ENCODE peak calls at places on chromosomes 3 and 15, in nine cellular contexts. D is RPMI7951, M is GM23248, Z is H9, O is AG08396, N is heart right ventricle, X is AG09319, E is NCI-H1092, C is DMS153. F is an unnamed sample.
A peak's percentile ranks its signal among the peaks of the same experiment; 100 is the strongest.

GRCh38 chr3:100662113-100662823 is 47.0 kb upstream of the TFG start:
- DNase-seq in D (peak; percentile 47), M (peak; percentile 45), Z (no peak), O (no peak), N (no peak), X (no peak), E (no peak), C (no peak), F (no peak)

GRCh38 chr15:48806151-48806550 is 4.7 kb downstream of the CEP152 start:
- DNase-seq in D (peak; percentile 25), M (peak; percentile 54), Z (peak; percentile 35), O (no peak), N (peak; percentile 62), X (no peak), E (peak; percentile 12), C (no peak), F (no peak)

GRCh38 chr3:134517796-134518195 is 31.9 kb downstream of the CEP63 start:
- DNase-seq in D (peak; percentile 10), M (peak; percentile 46), Z (no peak), O (peak; percentile 18), N (no peak), X (no peak), E (no peak), C (no peak), F (no peak)

GRCh38 chr3:127275287-127275781 is 12.5 kb downstream of the PRR20G start:
- DNase-seq in D (peak; percentile 88), M (peak; percentile 71), Z (no peak), O (no peak), N (no peak), X (no peak), E (no peak), C (no peak), F (no peak)

GRCh38 chr15:57696146-57696545 is 10.4 kb upstream of the POLR2M start:
- DNase-seq in D (no peak), M (no peak), Z (no peak), O (no peak), N (no peak), X (no peak), E (peak; percentile 76), C (peak; percentile 24), F (no peak)

GRCh38 chr15:69000725-69001503 is 13.6 kb upstream of the NOX5 start:
- DNase-seq in D (no peak), M (no peak), Z (no peak), O (no peak), N (no peak), X (no peak), E (no peak), C (no peak), F (no peak)

GRCh38 chr3:55591893-55592292 is 104.8 kb upstream of the WNT5A start:
- DNase-seq in D (no peak), M (peak; percentile 59), Z (no peak), O (no peak), N (no peak), X (no peak), E (no peak), C (no peak), F (no peak)

GRCh38 chr3:128784228-128784627 is 58.2 kb downstream of the RAB7A start:
- DNase-seq in D (peak; percentile 20), M (no peak), Z (peak; percentile 83), O (no peak), N (peak; percentile 62), X (no peak), E (no peak), C (no peak), F (peak; percentile 25)

GRCh38 chr15:31925541-31925940 is 104.8 kb upstream of the CHRNA7 start:
- DNase-seq in D (no peak), M (no peak), Z (no peak), O (no peak), N (no peak), X (no peak), E (no peak), C (no peak), F (no peak)

GRCh38 chr15:66042624-66043023 is 173.3 kb downstream of the RAB11A start:
- DNase-seq in D (no peak), M (no peak), Z (peak; percentile 91), O (no peak), N (no peak), X (no peak), E (no peak), C (no peak), F (no peak)

GRCh38 chr15:98647026-98647773 is 1.1 kb upstream of the IGF1R start:
- DNase-seq in D (peak; percentile 49), M (peak; percentile 70), Z (peak; percentile 87), O (peak; percentile 82), N (peak; percentile 64), X (no peak), E (no peak), C (no peak), F (peak; percentile 56)

GRCh38 chr3:43346990-43347749 is 60.8 kb downstream of the SNRK start:
- DNase-seq in D (no peak), M (no peak), Z (no peak), O (no peak), N (no peak), X (no peak), E (no peak), C (no peak), F (no peak)

GRCh38 chr3:66101901-66102300 is 63.2 kb upstream of the MAGI1 start:
- DNase-seq in D (no peak), M (no peak), Z (no peak), O (no peak), N (no peak), X (no peak), E (no peak), C (no peak), F (no peak)

GRCh38 chr3:149512073-149512782 is 37.7 kb downstream of the TM4SF4 start:
- DNase-seq in D (peak; percentile 69), M (peak; percentile 80), Z (peak; percentile 79), O (peak; percentile 68), N (peak; percentile 62), X (peak; percentile 35), E (peak; percentile 27), C (peak; percentile 67), F (peak; percentile 76)

GRCh38 chr15:76335851-76336253 is 721 bp upstream of the ISL2 start:
- DNase-seq in D (peak; percentile 40), M (no peak), Z (peak; percentile 61), O (no peak), N (no peak), X (no peak), E (no peak), C (no peak), F (no peak)

GRCh38 chr15:95872366-95872771 is 458.1 kb upstream of the NR2F2 start:
- DNase-seq in D (no peak), M (peak; percentile 79), Z (no peak), O (peak; percentile 40), N (no peak), X (no peak), E (no peak), C (no peak), F (no peak)

GRCh38 chr3:150324825-150325224 is 83.3 kb upstream of the TSC22D2 start:
- DNase-seq in D (no peak), M (peak; percentile 52), Z (no peak), O (no peak), N (no peak), X (no peak), E (no peak), C (no peak), F (no peak)

GRCh38 chr15:70348581-70349344 is 251.0 kb upstream of the TLE3 start:
- DNase-seq in D (peak; percentile 82), M (peak; percentile 76), Z (no peak), O (no peak), N (no peak), X (no peak), E (peak; percentile 48), C (peak; percentile 49), F (no peak)

GRCh38 chr3:111210866-111211564 is 139.4 kb downstream of the NECTIN3 start:
- DNase-seq in D (no peak), M (no peak), Z (peak; percentile 33), O (no peak), N (no peak), X (no peak), E (no peak), C (no peak), F (no peak)

GRCh38 chr3:9398715-9399708 is 1.6 kb downstream of the SETD5 start:
- DNase-seq in D (peak; percentile 37), M (peak; percentile 78), Z (peak; percentile 31), O (no peak), N (no peak), X (no peak), E (no peak), C (no peak), F (peak; percentile 17)

GRCh38 chr3:97864-98263 is 98.7 kb upstream of the CHL1 start:
- DNase-seq in D (no peak), M (no peak), Z (no peak), O (no peak), N (no peak), X (no peak), E (no peak), C (no peak), F (no peak)

GRCh38 chr15:100041380-100041779 is 300.4 kb downstream of the ADAMTS17 start:
- DNase-seq in D (no peak), M (no peak), Z (no peak), O (no peak), N (no peak), X (no peak), E (no peak), C (no peak), F (no peak)

GRCh38 chr15:63075072-63075995 is 32.8 kb downstream of the TPM1 start:
- DNase-seq in D (no peak), M (peak; percentile 51), Z (peak; percentile 50), O (no peak), N (no peak), X (no peak), E (no peak), C (no peak), F (no peak)

GRCh38 chr15:56149071-56149470 is 94.6 kb downstream of the RFX7 start:
- DNase-seq in D (no peak), M (peak; percentile 7), Z (no peak), O (peak; percentile 7), N (no peak), X (no peak), E (no peak), C (no peak), F (peak; percentile 26)

GRCh38 chr3:172911142-172911541 is 160.6 kb downstream of the ECT2 start:
- DNase-seq in D (no peak), M (no peak), Z (peak; percentile 33), O (no peak), N (no peak), X (no peak), E (no peak), C (no peak), F (no peak)

GRCh38 chr15:28885630-28886430 is at the start of gene APBA2:
- DNase-seq in D (peak; percentile 24), M (peak; percentile 52), Z (peak; percentile 55), O (peak; percentile 73), N (no peak), X (no peak), E (peak; percentile 26), C (no peak), F (peak; percentile 23)

GRCh38 chr3:131714585-131715220 is 211.9 kb upstream of the MRPL3 start:
- DNase-seq in D (no peak), M (no peak), Z (no peak), O (no peak), N (no peak), X (no peak), E (no peak), C (no peak), F (no peak)

GRCh38 chr3:11678735-11679134 is 35.0 kb upstream of the VGLL4 start:
- DNase-seq in D (no peak), M (no peak), Z (no peak), O (no peak), N (no peak), X (no peak), E (no peak), C (no peak), F (no peak)